ENCODE peak calls at places on chromosome 20, in seven cellular contexts. B, S, V, G, M, A and D are unnamed samples.

GRCh38 chr20:294602-295001 is 2.8 kb upstream of the ZCCHC3 start:
- DNase-seq in B (no peak), S (no peak), V (no peak), G (no peak), M (no peak), A (no peak), D (no peak)

GRCh38 chr20:17281478-17281877 is 54.6 kb downstream of the PCSK2 start:
- DNase-seq in B (peak; percentile 89), S (peak; percentile 13), V (peak; percentile 46), G (no peak), M (no peak), A (peak; percentile 61), D (no peak)

GRCh38 chr20:63232235-63233060 is 3.3 kb upstream of the BIRC7 start:
- DNase-seq in B (no peak), S (peak; percentile 71), V (no peak), G (peak; percentile 55), M (peak; percentile 96), A (peak; percentile 70), D (no peak)

GRCh38 chr20:45266977-45267376 is 12.6 kb upstream of the SLPI start:
- DNase-seq in B (no peak), S (peak; percentile 54), V (no peak), G (no peak), M (no peak), A (no peak), D (no peak)

GRCh38 chr20:9966966-9967365 is 67.8 kb upstream of the ANKEF1 start:
- DNase-seq in B (peak; percentile 50), S (peak; percentile 17), V (no peak), G (peak; percentile 16), M (peak; percentile 26), A (peak; percentile 37), D (no peak)

GRCh38 chr20:51529027-51529749 is 13.3 kb downstream of the NFATC2 start:
- DNase-seq in B (no peak), S (no peak), V (no peak), G (no peak), M (peak; percentile 14), A (no peak), D (no peak)

GRCh38 chr20:1391640-1392442 is 1.0 kb downstream of the FKBP1A start:
- DNase-seq in B (peak; percentile 64), S (peak; percentile 73), V (no peak), G (no peak), M (peak; percentile 76), A (peak; percentile 56), D (no peak)

GRCh38 chr20:5592823-5593761 is 157.1 kb upstream of the SHLD1 start:
- DNase-seq in B (no peak), S (no peak), V (no peak), G (no peak), M (no peak), A (no peak), D (no peak)

GRCh38 chr20:33005132-33005566 is 916 bp upstream of the SUN5 start:
- DNase-seq in B (peak; percentile 81), S (no peak), V (no peak), G (no peak), M (peak; percentile 25), A (peak; percentile 30), D (no peak)

GRCh38 chr20:45402946-45403345 is 5.1 kb upstream of the DBNDD2 start:
- DNase-seq in B (no peak), S (no peak), V (no peak), G (no peak), M (peak; percentile 32), A (no peak), D (no peak)

GRCh38 chr20:62702886-62703852 is 5.5 kb upstream of the NTSR1 start:
- DNase-seq in B (no peak), S (peak; percentile 95), V (no peak), G (peak; percentile 99), M (peak; percentile 95), A (peak; percentile 94), D (no peak)

GRCh38 chr20:51446656-51447055 is 95.9 kb downstream of the NFATC2 start:
- DNase-seq in B (no peak), S (peak; percentile 44), V (peak; percentile 38), G (peak; percentile 93), M (peak; percentile 95), A (peak; percentile 76), D (no peak)

GRCh38 chr20:58907481-58908137 is 55.1 kb downstream of the GNAS start:
- DNase-seq in B (no peak), S (peak; percentile 84), V (peak; percentile 82), G (peak; percentile 95), M (peak; percentile 99), A (peak; percentile 95), D (peak; percentile 97)

GRCh38 chr20:51360451-51361230 is 181.9 kb downstream of the NFATC2 start:
- DNase-seq in B (no peak), S (peak; percentile 95), V (no peak), G (peak; percentile 94), M (peak; percentile 100), A (peak; percentile 90), D (no peak)

GRCh38 chr20:47544852-47545251 is 43.2 kb downstream of the NCOA3 start:
- DNase-seq in B (no peak), S (no peak), V (no peak), G (no peak), M (peak; percentile 42), A (no peak), D (no peak)

GRCh38 chr20:31821427-31821826 is 2.3 kb downstream of the MYLK2 start:
- DNase-seq in B (no peak), S (no peak), V (no peak), G (no peak), M (no peak), A (no peak), D (no peak)

GRCh38 chr20:31824554-31825313 is 5.6 kb downstream of the MYLK2 start:
- DNase-seq in B (no peak), S (no peak), V (no peak), G (no peak), M (no peak), A (no peak), D (no peak)

GRCh38 chr20:31824125-31824485 is 4.9 kb downstream of the MYLK2 start:
- DNase-seq in B (no peak), S (no peak), V (no peak), G (no peak), M (no peak), A (no peak), D (no peak)

GRCh38 chr20:31822421-31823330 is 3.5 kb downstream of the MYLK2 start:
- DNase-seq in B (peak; percentile 98), S (peak; percentile 54), V (peak; percentile 77), G (peak; percentile 92), M (peak; percentile 48), A (peak; percentile 70), D (peak; percentile 77)

DNA sequence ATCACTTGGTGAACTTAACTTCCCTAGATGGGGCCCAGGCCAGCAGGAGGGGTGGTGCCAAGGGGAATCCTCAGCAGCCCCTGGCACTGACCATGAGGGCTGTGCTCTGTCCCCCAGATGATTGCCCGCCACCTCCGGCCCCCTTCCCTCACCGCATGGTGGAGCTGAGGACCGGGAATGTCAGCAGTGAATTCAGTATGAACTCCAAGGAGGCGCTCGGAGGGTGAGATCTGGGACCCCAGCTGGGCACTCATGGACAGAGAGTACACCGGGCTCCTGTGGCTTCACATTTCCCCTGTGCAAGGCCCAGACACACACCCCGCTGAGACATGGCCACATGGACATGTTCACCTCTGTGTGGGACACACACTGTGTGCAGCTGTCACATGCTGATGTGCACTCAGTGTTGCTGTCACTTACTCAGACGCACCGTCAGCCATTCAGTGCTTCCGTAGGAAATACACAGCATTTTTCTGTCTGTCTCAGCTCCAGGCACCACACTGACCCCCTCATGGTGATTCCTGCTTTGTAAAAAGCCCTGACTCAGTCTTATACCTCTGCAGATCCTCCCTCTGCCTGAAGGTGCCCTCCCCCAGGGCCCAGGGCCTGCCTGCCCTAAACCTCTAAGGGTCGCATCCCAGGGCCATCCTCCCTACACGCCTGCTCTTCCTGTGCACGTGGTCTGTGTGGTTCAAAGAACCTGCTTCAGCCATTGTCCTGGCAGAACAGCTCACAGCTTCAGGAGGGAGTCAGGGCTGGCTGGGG is 4.4 kb downstream of the MYLK2 start:
- DNase-seq in B (no peak), S (no peak), V (no peak), G (no peak), M (no peak), A (no peak), D (no peak)
- TF ChIP-seq CTCF in B (no peak), S (no peak), V (no peak), G (no peak), M (no peak), A (no peak), D (no peak)

GRCh38 chr20:41572010-41572572 is 46.1 kb downstream of the CHD6 start:
- DNase-seq in B (no peak), S (no peak), V (no peak), G (no peak), M (no peak), A (no peak), D (no peak)
- TF ChIP-seq CTCF in B (no peak), S (no peak), V (no peak), G (no peak), M (peak; percentile 19), A (no peak), D (no peak)

GRCh38 chr20:20832715-20833114 is 120.3 kb upstream of the RALGAPA2 start:
- DNase-seq in B (peak; percentile 20), S (no peak), V (no peak), G (no peak), M (no peak), A (no peak), D (no peak)
- TF ChIP-seq CTCF in B (peak; percentile 16), S (peak; percentile 10), V (no peak), G (no peak), M (no peak), A (no peak), D (no peak)

GRCh38 chr20:53749499-53749898 is 155.9 kb upstream of the ZNF217 start:
- DNase-seq in B (no peak), S (no peak), V (no peak), G (no peak), M (no peak), A (no peak), D (no peak)
- TF ChIP-seq CTCF in B (no peak), S (no peak), V (no peak), G (no peak), M (no peak), A (no peak), D (no peak)

GRCh38 chr20:52747736-52748135 is 224.4 kb upstream of the TSHZ2 start:
- DNase-seq in B (peak; percentile 75), S (peak; percentile 31), V (no peak), G (peak; percentile 35), M (peak; percentile 48), A (peak; percentile 13), D (no peak)
- TF ChIP-seq CTCF in B (peak; percentile 49), S (peak; percentile 54), V (no peak), G (peak; percentile 22), M (peak; percentile 57), A (peak; percentile 47), D (peak; percentile 43)

GRCh38 chr20:37398750-37399621 is 53.0 kb downstream of the SRC start:
- DNase-seq in B (no peak), S (no peak), V (no peak), G (no peak), M (no peak), A (no peak), D (no peak)
- TF ChIP-seq CTCF in B (peak; percentile 14), S (no peak), V (no peak), G (no peak), M (no peak), A (no peak), D (no peak)